ENCODE peak calls at places on chromosome 22, in four cellular contexts. One of them, this sample, is unnamed.

GRCh38 chr22:49725516-49725915 is 102.2 kb downstream of the BRD1 start:
- DNase-seq in A549: no peak
- DNase-seq in HepG2: no peak
- DNase-seq in K562: no peak
- DNase-seq in this sample: no peak

GRCh38 chr22:44638966-44639739 is 62.9 kb upstream of the PRR5 start:
- DNase-seq in A549: no peak
- DNase-seq in HepG2: no peak
- DNase-seq in K562: no peak
- DNase-seq in this sample: no peak

GRCh38 chr22:35212020-35212419 is 45.3 kb upstream of the HMGXB4 start:
- DNase-seq in A549: no peak
- DNase-seq in HepG2: no peak
- DNase-seq in K562: peak
- DNase-seq in this sample: no peak

GRCh38 chr22:24402460-24403192 is 24.8 kb upstream of the ADORA2A start:
- DNase-seq in A549: peak
- DNase-seq in HepG2: peak
- DNase-seq in K562: no peak
- DNase-seq in this sample: no peak

GRCh38 chr22:31604746-31605705 is 57.0 kb downstream of the PISD start:
- DNase-seq in A549: no peak
- DNase-seq in HepG2: peak
- DNase-seq in K562: no peak
- DNase-seq in this sample: no peak

GRCh38 chr22:27241430-27242110 is 560.0 kb downstream of the MN1 start:
- DNase-seq in A549: no peak
- DNase-seq in HepG2: no peak
- DNase-seq in K562: no peak
- DNase-seq in this sample: no peak

GRCh38 chr22:17912942-17913704 is 111.2 kb downstream of the MICAL3 start:
- DNase-seq in A549: no peak
- DNase-seq in HepG2: no peak
- DNase-seq in K562: no peak
- DNase-seq in this sample: no peak

GRCh38 chr22:35589736-35590079 is 27.4 kb downstream of the MB start:
- DNase-seq in A549: no peak
- DNase-seq in HepG2: no peak
- DNase-seq in K562: no peak
- DNase-seq in this sample: no peak

GRCh38 chr22:30078320-30079311 is 1.6 kb upstream of the HORMAD2 start:
- DNase-seq in A549: no peak
- DNase-seq in HepG2: no peak
- DNase-seq in K562: no peak
- DNase-seq in this sample: no peak

GRCh38 chr22:49017769-49018330 is 809.8 kb downstream of the BRD1 start:
- DNase-seq in A549: no peak
- DNase-seq in HepG2: no peak
- DNase-seq in K562: no peak
- DNase-seq in this sample: peak

GRCh38 chr22:38167988-38168407 is 13.6 kb downstream of the PLA2G6 start:
- DNase-seq in A549: no peak
- DNase-seq in HepG2: no peak
- DNase-seq in K562: no peak
- DNase-seq in this sample: no peak

GRCh38 chr22:43860126-43860525 is 2.2 kb downstream of the SULT4A1 start:
- DNase-seq in A549: no peak
- DNase-seq in HepG2: no peak
- DNase-seq in K562: no peak
- DNase-seq in this sample: no peak

GRCh38 chr22:29581799-29582198 is 886 bp upstream of the NIPSNAP1 start:
- DNase-seq in A549: no peak
- DNase-seq in HepG2: no peak
- DNase-seq in K562: no peak
- DNase-seq in this sample: no peak

GRCh38 chr22:27930246-27931060 is 11.4 kb upstream of the PITPNB start:
- DNase-seq in A549: no peak
- DNase-seq in HepG2: no peak
- DNase-seq in K562: no peak
- DNase-seq in this sample: no peak

GRCh38 chr22:24730864-24731263 is 43.7 kb downstream of the PIWIL3 start:
- DNase-seq in A549: no peak
- DNase-seq in HepG2: peak
- DNase-seq in K562: no peak
- DNase-seq in this sample: peak

GRCh38 chr22:36409911-36410756 is 22.4 kb upstream of the MYH9 start:
- DNase-seq in A549: no peak
- DNase-seq in HepG2: peak
- DNase-seq in K562: peak
- DNase-seq in this sample: peak

GRCh38 chr22:44755956-44756361 is 3.6 kb downstream of the ARHGAP8 start:
- DNase-seq in A549: no peak
- DNase-seq in HepG2: no peak
- DNase-seq in K562: no peak
- DNase-seq in this sample: no peak

GRCh38 chr22:29011200-29011867 is 50.3 kb downstream of the C22orf31 start:
- DNase-seq in A549: no peak
- DNase-seq in HepG2: no peak
- DNase-seq in K562: no peak
- DNase-seq in this sample: no peak

GRCh38 chr22:49354516-49355205 is 473.0 kb downstream of the BRD1 start:
- DNase-seq in A549: no peak
- DNase-seq in HepG2: no peak
- DNase-seq in K562: no peak
- DNase-seq in this sample: peak

GRCh38 chr22:32589007-32589406 is 114.4 kb downstream of the FBXO7 start:
- DNase-seq in A549: no peak
- DNase-seq in HepG2: no peak
- DNase-seq in K562: no peak
- DNase-seq in this sample: no peak

GRCh38 chr22:43888740-43889139 is 3.1 kb downstream of the PNPLA5 start:
- DNase-seq in A549: no peak
- DNase-seq in HepG2: no peak
- DNase-seq in K562: no peak
- DNase-seq in this sample: no peak

GRCh38 chr22:46066691-46067090 is 83.6 kb upstream of the PPARA start:
- DNase-seq in A549: no peak
- DNase-seq in HepG2: no peak
- DNase-seq in K562: no peak
- DNase-seq in this sample: no peak

GRCh38 chr22:27537481-27537891 is 264.1 kb downstream of the MN1 start:
- DNase-seq in A549: no peak
- DNase-seq in HepG2: no peak
- DNase-seq in K562: no peak
- DNase-seq in this sample: no peak

GRCh38 chr22:24588370-24588755 is 4.5 kb downstream of the LRRC75B start:
- DNase-seq in A549: no peak
- DNase-seq in HepG2: no peak
- DNase-seq in K562: no peak
- DNase-seq in this sample: no peak

GRCh38 chr22:32544953-32545558 is 70.4 kb downstream of the FBXO7 start:
- DNase-seq in A549: no peak
- DNase-seq in HepG2: no peak
- DNase-seq in K562: no peak
- DNase-seq in this sample: no peak

GRCh38 chr22:46453006-46453828 is 84.2 kb downstream of the CELSR1 start:
- DNase-seq in A549: no peak
- DNase-seq in HepG2: peak
- DNase-seq in K562: no peak
- DNase-seq in this sample: no peak

GRCh38 chr22:27108425-27109114 is 451.2 kb downstream of the MIAT start:
- DNase-seq in A549: no peak
- DNase-seq in HepG2: no peak
- DNase-seq in K562: no peak
- DNase-seq in this sample: no peak

GRCh38 chr22:17084554-17085276 is at the start of gene IL17RA:
- DNase-seq in A549: peak
- DNase-seq in HepG2: peak
- DNase-seq in K562: peak
- DNase-seq in this sample: peak

GRCh38 chr22:46122511-46122971 is 27.8 kb upstream of the PPARA start:
- DNase-seq in A549: peak
- DNase-seq in HepG2: peak
- DNase-seq in K562: peak
- DNase-seq in this sample: no peak

GRCh38 chr22:17191163-17191562 is 28.1 kb downstream of the ADA2 start:
- DNase-seq in A549: no peak
- DNase-seq in HepG2: no peak
- DNase-seq in K562: no peak
- DNase-seq in this sample: no peak

GRCh38 chr22:49202226-49202625 is 625.4 kb downstream of the BRD1 start:
- DNase-seq in A549: no peak
- DNase-seq in HepG2: no peak
- DNase-seq in K562: no peak
- DNase-seq in this sample: peak

GRCh38 chr22:37739000-37739399 is 42.2 kb downstream of the TRIOBP start:
- DNase-seq in A549: no peak
- DNase-seq in HepG2: no peak
- DNase-seq in K562: no peak
- DNase-seq in this sample: no peak

GRCh38 chr22:25965331-25965730 is 203.9 kb upstream of the SEZ6L start:
- DNase-seq in A549: no peak
- DNase-seq in HepG2: no peak
- DNase-seq in K562: no peak
- DNase-seq in this sample: no peak

GRCh38 chr22:44245867-44246266 is 65.1 kb downstream of the PARVG start:
- DNase-seq in A549: no peak
- DNase-seq in HepG2: no peak
- DNase-seq in K562: no peak
- DNase-seq in this sample: peak

DNA sequence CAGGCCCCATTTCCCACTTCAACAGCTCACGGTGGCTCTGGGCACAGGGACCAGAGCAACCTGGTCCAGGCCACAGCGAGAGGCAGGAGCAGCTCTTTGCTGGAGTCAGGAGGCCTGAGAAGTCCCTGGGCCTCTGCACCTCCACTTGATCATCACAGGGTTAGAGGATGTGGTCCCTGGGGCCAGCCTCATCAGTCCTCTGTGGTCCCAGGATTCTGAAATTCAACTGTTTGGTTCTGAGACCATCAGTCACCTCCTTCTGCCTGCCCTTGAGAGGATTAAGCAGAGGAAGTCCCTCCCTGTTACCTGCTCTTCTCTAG is 24.9 kb upstream of the CBX7 start:
- DNase-seq in A549: no peak
- DNase-seq in HepG2: no peak
- DNase-seq in K562: no peak
- DNase-seq in this sample: no peak
- TF ChIP-seq RNF2 in A549: no peak
- TF ChIP-seq RNF2 in HepG2: no peak
- TF ChIP-seq RNF2 in K562: no peak
- TF ChIP-seq RNF2 in this sample: no peak

DNA sequence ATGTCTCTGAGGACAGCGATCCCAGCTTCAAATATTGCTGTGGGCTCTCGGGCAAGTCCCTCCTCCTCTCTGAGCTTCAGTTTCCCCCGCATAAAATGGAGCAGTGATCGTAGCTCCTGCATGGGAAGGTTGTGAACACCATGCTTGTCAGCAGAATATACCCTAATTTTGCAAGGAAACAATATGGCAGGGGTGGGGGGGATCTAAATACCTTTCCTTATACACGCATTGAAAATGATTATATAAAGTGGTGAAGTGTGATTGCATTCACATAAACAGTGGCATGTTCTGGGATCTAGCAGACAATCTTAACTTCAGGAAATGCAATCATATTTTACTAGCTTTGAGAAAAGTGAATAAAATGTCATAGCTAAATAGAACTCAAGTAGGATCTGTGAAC is 24.0 kb upstream of the RTN4R start:
- DNase-seq in A549: no peak
- DNase-seq in HepG2: no peak
- DNase-seq in K562: no peak
- DNase-seq in this sample: no peak
- TF ChIP-seq RNF2 in A549: no peak
- TF ChIP-seq RNF2 in HepG2: no peak
- TF ChIP-seq RNF2 in K562: no peak
- TF ChIP-seq RNF2 in this sample: no peak

DNA sequence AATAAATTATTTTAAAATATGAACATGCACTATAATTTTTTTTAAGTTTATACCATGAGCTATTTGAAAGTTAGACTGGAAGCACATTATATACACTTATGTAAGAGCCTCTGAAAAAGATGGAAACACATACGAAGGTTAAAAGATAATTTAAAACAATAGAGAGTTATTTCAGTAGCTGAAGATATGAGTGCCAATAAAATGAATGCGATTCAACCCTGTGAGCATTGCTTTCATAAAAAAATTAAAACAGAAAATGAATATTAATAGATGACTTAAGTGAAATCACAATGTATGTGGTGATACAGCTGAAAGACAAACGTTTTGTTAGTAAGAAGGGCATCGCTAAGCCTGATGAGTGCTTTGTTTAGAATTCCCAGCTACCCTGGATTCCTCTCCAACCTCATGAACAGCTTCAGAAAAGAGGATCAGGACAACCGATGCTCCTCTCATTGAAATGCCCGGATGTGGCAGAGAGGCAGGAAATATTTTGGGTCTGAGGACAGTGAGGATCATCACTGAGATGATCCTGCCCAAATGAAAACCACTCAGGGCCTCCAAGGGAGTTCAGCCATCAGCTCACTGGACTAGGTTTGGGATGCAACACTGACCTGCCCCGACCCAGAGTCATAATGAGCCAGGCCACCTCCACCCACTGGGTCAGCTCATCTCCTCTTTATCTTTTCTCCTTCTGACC is 60.2 kb upstream of the TOP3B start:
- DNase-seq in A549: no peak
- DNase-seq in HepG2: no peak
- DNase-seq in K562: no peak
- DNase-seq in this sample: no peak
- TF ChIP-seq RNF2 in A549: no peak
- TF ChIP-seq RNF2 in HepG2: no peak
- TF ChIP-seq RNF2 in K562: no peak
- TF ChIP-seq RNF2 in this sample: no peak

DNA sequence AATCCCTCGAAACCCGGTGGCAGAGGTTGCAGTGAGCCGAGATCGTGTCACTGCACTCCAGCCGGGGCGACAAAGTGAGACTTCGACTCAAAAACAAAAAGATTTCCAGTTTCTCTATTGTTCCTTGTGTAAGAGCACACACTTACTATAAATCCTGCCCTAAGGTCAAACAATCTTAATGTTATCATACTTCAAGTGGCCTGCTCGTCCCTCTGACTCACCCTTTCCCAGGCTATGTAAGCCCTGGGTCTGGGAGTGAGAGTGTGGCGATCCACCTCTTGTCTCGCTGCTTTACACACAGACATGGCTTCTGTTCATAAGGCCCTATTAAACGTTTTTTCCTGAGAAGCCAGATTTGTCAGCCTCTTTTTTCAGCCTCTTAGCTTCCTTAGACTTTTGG is 24.4 kb upstream of the A4GALT start:
- DNase-seq in A549: no peak
- DNase-seq in HepG2: no peak
- DNase-seq in K562: no peak
- DNase-seq in this sample: no peak
- TF ChIP-seq RNF2 in A549: no peak
- TF ChIP-seq RNF2 in HepG2: no peak
- TF ChIP-seq RNF2 in K562: no peak
- TF ChIP-seq RNF2 in this sample: no peak

This sample was measured in H1.